ENCODE peak calls at places on chromosomes 1 and 21, in eight cellular contexts. E is IMR-90, M is left ventricle myocardium inferior, Z is endothelial cell, U is endodermal cell, Q is mammary epithelial cell, I is astrocyte of the cerebellum, V is mucosa of descending colon. K is an unnamed sample.

GRCh38 chr1:224375059-224375458 is 18.4 kb downstream of the CNIH4 start:
- DNase-seq in E (no peak), M (no peak), Z (no peak), U (no peak), Q (peak), I (no peak), V (no peak), K (no peak)

GRCh38 chr1:186864296-186864695 is 35.5 kb downstream of the PLA2G4A start:
- DNase-seq in E (peak), M (no peak), Z (no peak), U (no peak), Q (no peak), I (peak), V (no peak), K (no peak)

GRCh38 chr1:171206956-171207355 is 21.9 kb downstream of the FMO2 start:
- DNase-seq in E (no peak), M (no peak), Z (no peak), U (no peak), Q (peak), I (no peak), V (no peak), K (no peak)

GRCh38 chr1:203512830-203513578 is 19.1 kb downstream of the OPTC start:
- DNase-seq in E (peak), M (no peak), Z (no peak), U (peak), Q (peak), I (peak), V (no peak), K (peak)

GRCh38 chr1:202259705-202260104 is 66.1 kb downstream of the LGR6 start:
- DNase-seq in E (no peak), M (no peak), Z (no peak), U (peak), Q (no peak), I (no peak), V (no peak), K (no peak)

GRCh38 chr1:3037281-3038040 is 16.2 kb downstream of the ACTRT2 start:
- DNase-seq in E (no peak), M (no peak), Z (no peak), U (no peak), Q (no peak), I (no peak), V (no peak), K (no peak)

GRCh38 chr1:99704356-99704816 is 58.5 kb downstream of the PALMD start:
- DNase-seq in E (no peak), M (peak), Z (no peak), U (no peak), Q (no peak), I (no peak), V (no peak), K (no peak)

GRCh38 chr21:38766987-38767722 is 38.6 kb upstream of the ETS2 start:
- DNase-seq in E (no peak), M (no peak), Z (no peak), U (no peak), Q (peak), I (no peak), V (peak), K (no peak)

GRCh38 chr1:114458208-114458777 is 52.7 kb downstream of the TRIM33 start:
- DNase-seq in E (peak), M (no peak), Z (no peak), U (no peak), Q (peak), I (no peak), V (no peak), K (no peak)

GRCh38 chr1:110272045-110272444 is 61.9 kb downstream of the KCNC4 start:
- DNase-seq in E (no peak), M (no peak), Z (no peak), U (no peak), Q (no peak), I (no peak), V (no peak), K (no peak)

GRCh38 chr1:153386500-153386901 is 4.4 kb downstream of the S100A8 start:
- DNase-seq in E (no peak), M (peak), Z (no peak), U (peak), Q (peak), I (no peak), V (no peak), K (no peak)

GRCh38 chr1:209506101-209506500 is 77.4 kb upstream of the CAMK1G start:
- DNase-seq in E (no peak), M (no peak), Z (no peak), U (no peak), Q (no peak), I (no peak), V (no peak), K (no peak)

GRCh38 chr1:81702903-81703302 is 97.8 kb upstream of the ADGRL2 start:
- DNase-seq in E (peak), M (no peak), Z (no peak), U (no peak), Q (peak), I (peak), V (no peak), K (no peak)

GRCh38 chr1:223231011-223231572 is 88.0 kb upstream of the TLR5 start:
- DNase-seq in E (no peak), M (no peak), Z (no peak), U (no peak), Q (no peak), I (no peak), V (no peak), K (no peak)

GRCh38 chr1:41023279-41023990 is 1.9 kb upstream of the SLFNL1 start:
- DNase-seq in E (no peak), M (no peak), Z (no peak), U (peak), Q (no peak), I (no peak), V (no peak), K (no peak)

GRCh38 chr1:95953005-95953404 is 719.0 kb downstream of the RWDD3 start:
- DNase-seq in E (peak), M (no peak), Z (peak), U (peak), Q (no peak), I (no peak), V (no peak), K (no peak)
- TF ChIP-seq CTCF in E (peak), M (no peak), Z (no peak), U (peak), Q (no peak), I (no peak), V (no peak), K (no peak)

DNA sequence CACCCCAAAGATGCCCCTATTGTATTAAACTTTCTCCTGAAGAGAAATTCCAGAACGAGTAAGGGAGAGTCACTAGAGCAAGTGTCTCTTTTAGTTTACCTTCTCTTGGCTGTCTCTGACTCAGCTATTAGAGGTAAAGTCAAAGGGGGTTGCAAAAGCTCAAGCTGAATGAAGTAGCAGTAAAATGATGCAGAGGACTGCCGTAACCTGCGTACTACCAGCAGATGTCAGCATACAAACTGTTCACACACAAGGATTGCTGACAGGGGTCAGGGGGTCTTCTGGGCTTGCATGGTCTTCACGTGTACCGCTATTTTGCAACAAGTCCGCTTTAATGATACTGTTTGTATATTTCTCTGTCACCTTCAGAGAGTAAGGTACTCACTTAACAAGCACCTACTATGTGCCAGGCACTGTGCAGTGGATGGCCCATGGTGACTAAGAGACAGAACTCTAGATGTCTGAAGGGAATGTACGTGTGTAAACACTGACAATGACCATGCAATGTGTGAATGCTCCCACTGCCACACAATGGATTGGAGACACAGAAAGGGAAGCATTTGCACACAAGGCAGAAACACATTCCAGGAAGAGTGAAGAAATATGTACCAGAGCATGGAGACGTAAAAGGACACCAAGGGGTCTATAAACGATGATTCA is 34.9 kb downstream of the CHML start:
- DNase-seq in E (no peak), M (no peak), Z (no peak), U (peak), Q (peak), I (no peak), V (no peak), K (no peak)
- TF ChIP-seq CTCF in E (peak), M (no peak), Z (no peak), U (peak), Q (peak), I (peak), V (no peak), K (peak)

GRCh38 chr1:52748119-52748518 is 21.9 kb downstream of the ZYG11B start:
- DNase-seq in E (no peak), M (no peak), Z (no peak), U (no peak), Q (no peak), I (no peak), V (no peak), K (no peak)
- TF ChIP-seq CTCF in E (peak), M (peak), Z (peak), U (peak), Q (peak), I (no peak), V (no peak), K (no peak)

GRCh38 chr1:32891630-32892029 is 5.3 kb downstream of the HPCA start:
- DNase-seq in E (no peak), M (no peak), Z (no peak), U (no peak), Q (no peak), I (no peak), V (no peak), K (no peak)

GRCh38 chr1:32892368-32893197 is 6.3 kb downstream of the HPCA start:
- DNase-seq in E (no peak), M (no peak), Z (peak), U (peak), Q (no peak), I (no peak), V (no peak), K (no peak)

GRCh38 chr1:32894681-32895080 is 6.5 kb downstream of the TMEM54 start:
- DNase-seq in E (no peak), M (no peak), Z (no peak), U (no peak), Q (no peak), I (no peak), V (no peak), K (no peak)

GRCh38 chr1:32894019-32894600 is 7.1 kb downstream of the TMEM54 start:
- DNase-seq in E (no peak), M (no peak), Z (no peak), U (peak), Q (no peak), I (no peak), V (no peak), K (no peak)

DNA sequence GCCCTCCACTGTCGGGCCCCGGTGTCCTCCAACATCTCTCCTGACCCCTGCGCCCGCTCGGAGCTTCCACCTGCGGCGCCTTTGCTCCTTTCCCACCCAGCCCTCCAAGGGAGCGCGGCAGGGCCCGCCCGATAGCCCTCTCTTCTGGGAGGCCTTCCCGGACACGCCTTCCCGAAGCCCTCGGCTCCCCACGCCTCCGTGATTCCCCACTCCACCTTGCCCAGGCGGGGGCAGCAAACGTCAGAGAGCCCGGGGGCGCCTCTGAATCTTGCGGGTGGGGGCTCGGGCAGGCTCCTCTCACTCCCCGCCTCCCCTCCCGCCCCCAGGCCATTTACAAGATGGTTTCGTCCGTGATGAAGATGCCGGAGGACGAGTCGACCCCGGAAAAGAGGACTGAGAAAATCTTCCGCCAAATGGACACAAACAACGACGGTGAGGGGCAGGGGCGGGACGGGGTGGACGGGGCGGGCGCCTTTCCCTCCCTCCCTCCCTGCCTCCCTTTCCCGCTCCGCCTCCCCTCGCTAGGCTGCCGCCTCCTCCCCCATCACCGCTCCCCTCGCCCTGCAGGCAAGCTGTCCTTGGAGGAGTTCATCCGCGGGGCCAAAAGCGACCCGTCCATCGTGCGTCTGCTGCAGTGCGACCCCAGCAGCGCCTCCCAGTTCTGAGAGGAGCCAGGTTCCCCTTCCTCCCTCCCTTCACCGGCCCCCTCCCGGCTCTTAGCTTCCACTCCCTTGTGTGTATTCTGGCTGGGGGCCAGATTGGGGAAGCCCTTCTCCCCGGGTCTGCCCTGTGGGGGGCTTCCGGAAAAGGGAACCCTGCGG is 7.1 kb downstream of the HPCA start:
- DNase-seq in E (peak), M (peak), Z (no peak), U (peak), Q (no peak), I (no peak), V (peak), K (no peak)
- TF ChIP-seq CTCF in E (no peak), M (no peak), Z (peak), U (peak), Q (peak), I (peak), V (no peak), K (no peak)

DNA sequence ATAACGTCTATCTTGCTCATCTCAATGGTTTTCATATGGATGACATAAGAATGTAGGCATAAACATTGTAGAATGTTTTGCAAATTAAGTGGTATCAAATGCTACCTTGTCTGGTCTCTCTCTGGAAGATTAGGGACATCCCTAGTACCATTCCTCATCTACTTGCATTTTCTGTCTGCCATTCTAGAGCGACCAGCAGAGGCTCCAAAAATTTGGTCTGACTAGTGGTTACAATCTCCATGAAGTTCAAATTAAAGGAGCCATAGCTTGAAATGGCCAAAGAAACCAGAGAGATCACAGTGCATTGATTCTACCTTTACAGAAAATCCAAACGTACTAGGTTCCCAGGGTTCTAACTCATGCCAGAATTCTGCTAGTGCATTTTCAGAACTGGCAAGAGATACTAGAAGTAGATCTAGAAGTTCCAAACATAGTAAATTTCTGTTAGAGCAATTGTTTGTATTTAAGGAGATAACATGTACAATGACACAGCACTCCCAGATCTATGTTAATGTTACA is 1.1 kb downstream of the CD84 start:
- DNase-seq in E (no peak), M (no peak), Z (no peak), U (no peak), Q (no peak), I (no peak), V (no peak), K (no peak)
- TF ChIP-seq CTCF in E (no peak), M (no peak), Z (no peak), U (no peak), Q (no peak), I (no peak), V (no peak), K (no peak)

GRCh38 chr1:38072858-38073257 is 26.3 kb upstream of the POU3F1 start:
- DNase-seq in E (no peak), M (no peak), Z (no peak), U (no peak), Q (no peak), I (no peak), V (no peak), K (no peak)

GRCh38 chr1:38073926-38074677 is 27.5 kb upstream of the POU3F1 start:
- DNase-seq in E (no peak), M (no peak), Z (no peak), U (no peak), Q (no peak), I (no peak), V (no peak), K (no peak)

GRCh38 chr1:38068980-38069340 is 22.4 kb upstream of the POU3F1 start:
- DNase-seq in E (no peak), M (no peak), Z (no peak), U (no peak), Q (no peak), I (no peak), V (no peak), K (no peak)

GRCh38 chr1:38068220-38068979 is 21.8 kb upstream of the POU3F1 start:
- DNase-seq in E (no peak), M (no peak), Z (no peak), U (no peak), Q (no peak), I (no peak), V (no peak), K (no peak)

DNA sequence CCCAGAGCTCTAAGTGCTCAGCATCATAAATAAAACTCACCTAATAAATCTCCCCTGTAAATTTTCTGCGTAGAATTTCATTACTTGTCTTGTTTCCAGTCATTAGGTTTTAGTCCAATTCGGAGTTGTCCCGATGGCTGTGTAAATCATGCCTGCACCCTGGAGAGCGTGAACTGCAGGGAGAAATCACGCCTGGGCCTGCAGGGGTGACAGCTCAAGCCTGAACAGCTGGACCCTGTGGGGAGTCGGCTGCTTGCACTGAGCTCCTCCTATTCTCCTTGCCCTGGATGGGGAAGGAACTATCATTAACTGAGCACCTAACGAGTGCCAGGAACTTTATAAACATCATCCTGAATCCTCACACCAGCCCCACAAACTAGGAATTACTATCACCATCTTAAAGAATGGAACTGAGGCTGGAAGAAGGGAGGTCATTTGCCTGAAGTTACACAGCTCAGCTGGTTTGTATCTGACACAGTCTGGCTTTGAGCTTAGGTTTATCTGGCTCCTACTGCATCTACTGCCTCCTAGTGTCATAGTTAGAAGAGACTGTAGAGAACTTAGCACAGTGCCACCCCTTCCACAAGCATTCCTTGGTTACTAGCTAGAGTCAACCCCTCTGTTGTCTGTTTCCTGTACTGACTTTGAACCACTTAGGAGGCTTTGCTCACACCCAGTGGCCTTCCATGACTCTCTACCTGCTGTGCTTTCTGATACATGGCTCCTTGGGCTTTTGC is 25.1 kb upstream of the POU3F1 start:
- DNase-seq in E (peak), M (no peak), Z (no peak), U (no peak), Q (peak), I (no peak), V (no peak), K (no peak)
- TF ChIP-seq CTCF in E (peak), M (peak), Z (no peak), U (peak), Q (peak), I (peak), V (no peak), K (peak)

GRCh38 chr1:101769520-101769919 is 227.2 kb downstream of the OLFM3 start:
- DNase-seq in E (peak), M (no peak), Z (peak), U (peak), Q (no peak), I (no peak), V (no peak), K (no peak)
- TF ChIP-seq CTCF in E (no peak), M (no peak), Z (peak), U (peak), Q (peak), I (peak), V (no peak), K (no peak)

GRCh38 chr1:243409284-243409683 is 153.4 kb downstream of the SDCCAG8 start:
- DNase-seq in E (no peak), M (no peak), Z (no peak), U (no peak), Q (no peak), I (no peak), V (no peak), K (no peak)
- TF ChIP-seq CTCF in E (no peak), M (no peak), Z (no peak), U (peak), Q (peak), I (no peak), V (no peak), K (no peak)

GRCh38 chr1:215059947-215060346 is 22.6 kb upstream of the KCNK2 start:
- DNase-seq in E (no peak), M (no peak), Z (no peak), U (no peak), Q (no peak), I (no peak), V (no peak), K (no peak)
- TF ChIP-seq CTCF in E (no peak), M (no peak), Z (no peak), U (no peak), Q (no peak), I (no peak), V (no peak), K (no peak)

K was measured in HFF-Myc.